ENCODE peak calls at places on chromosome 20, in six cellular contexts. X is dorsolateral prefrontal cortex, N is esophagus muscularis mucosa, P is HFF-Myc, B is hepatocyte, H is cardiac muscle cell. A is an unnamed sample.

GRCh38 chr20:31823360-31824124 is 4.4 kb downstream of the MYLK2 start:
- DNase-seq in X (no peak), N (no peak), P (no peak), B (no peak), H (no peak), A (no peak)

GRCh38 chr20:61778485-61778863 is 287.2 kb downstream of the TAF4 start:
- DNase-seq in X (peak), N (no peak), P (no peak), B (no peak), H (no peak), A (no peak)

GRCh38 chr20:39909447-39909846 is 779.6 kb downstream of the MAFB start:
- DNase-seq in X (peak), N (no peak), P (no peak), B (no peak), H (no peak), A (no peak)

GRCh38 chr20:33697129-33697528 is 10.9 kb upstream of the E2F1 start:
- DNase-seq in X (peak), N (no peak), P (no peak), B (no peak), H (peak), A (no peak)

GRCh38 chr20:62321521-62321948 is 18.7 kb downstream of the ADRM1 start:
- DNase-seq in X (no peak), N (no peak), P (no peak), B (peak), H (no peak), A (no peak)

GRCh38 chr20:14512856-14513255 is 175.4 kb upstream of the FLRT3 start:
- DNase-seq in X (no peak), N (no peak), P (no peak), B (peak), H (no peak), A (no peak)

GRCh38 chr20:23132930-23133559 is 46.9 kb upstream of the CD93 start:
- DNase-seq in X (no peak), N (no peak), P (no peak), B (no peak), H (peak), A (no peak)

GRCh38 chr20:44643596-44644383 is 7.7 kb downstream of the ADA start:
- DNase-seq in X (no peak), N (no peak), P (peak), B (peak), H (peak), A (no peak)

GRCh38 chr20:37383229-37383989 is 37.5 kb downstream of the SRC start:
- DNase-seq in X (no peak), N (no peak), P (no peak), B (peak), H (peak), A (no peak)

GRCh38 chr20:54476336-54476928 is 1.0 kb downstream of the DOK5 start:
- DNase-seq in X (no peak), N (peak), P (no peak), B (no peak), H (no peak), A (no peak)

GRCh38 chr20:50274570-50275430 is 84.2 kb downstream of the CEBPB start:
- DNase-seq in X (peak), N (peak), P (no peak), B (no peak), H (no peak), A (no peak)

GRCh38 chr20:44027686-44028340 is 113.2 kb downstream of the TOX2 start:
- DNase-seq in X (no peak), N (no peak), P (no peak), B (no peak), H (no peak), A (peak)

GRCh38 chr20:45052698-45053440 is 48.1 kb downstream of the KCNS1 start:
- DNase-seq in X (peak), N (no peak), P (peak), B (no peak), H (peak), A (no peak)

GRCh38 chr20:23225407-23226060 is 125.1 kb upstream of the NXT1 start:
- DNase-seq in X (peak), N (peak), P (no peak), B (peak), H (peak), A (no peak)

GRCh38 chr20:4441191-4441590 is 280.5 kb upstream of the PRND start:
- DNase-seq in X (no peak), N (no peak), P (no peak), B (no peak), H (no peak), A (no peak)

GRCh38 chr20:19583532-19584175 is 174.4 kb upstream of the RIN2 start:
- DNase-seq in X (peak), N (no peak), P (no peak), B (peak), H (peak), A (no peak)

GRCh38 chr20:35286899-35287508 is 2.4 kb upstream of the EIF6 start:
- DNase-seq in X (no peak), N (no peak), P (no peak), B (no peak), H (no peak), A (no peak)

GRCh38 chr20:1931830-1932229 is 36.6 kb downstream of the SIRPA start:
- DNase-seq in X (no peak), N (no peak), P (no peak), B (no peak), H (no peak), A (no peak)

GRCh38 chr20:24743641-24744040 is 205.4 kb upstream of the CST7 start:
- DNase-seq in X (no peak), N (no peak), P (no peak), B (no peak), H (no peak), A (peak)

GRCh38 chr20:44849712-44850111 is 35.8 kb upstream of the YWHAB start:
- DNase-seq in X (no peak), N (peak), P (no peak), B (no peak), H (no peak), A (no peak)

GRCh38 chr20:17568045-17568788 is 1.7 kb upstream of the DSTN start:
- DNase-seq in X (no peak), N (no peak), P (no peak), B (peak), H (no peak), A (no peak)

GRCh38 chr20:61117725-61118124 is 134.3 kb upstream of the CDH4 start:
- DNase-seq in X (no peak), N (no peak), P (no peak), B (peak), H (no peak), A (peak)

GRCh38 chr20:50723672-50724071 is 7.7 kb upstream of the PARD6B start:
- DNase-seq in X (no peak), N (no peak), P (no peak), B (no peak), H (no peak), A (no peak)

GRCh38 chr20:39291301-39291700 is 329.2 kb downstream of the DHX35 start:
- DNase-seq in X (no peak), N (no peak), P (no peak), B (no peak), H (no peak), A (no peak)

GRCh38 chr20:34458631-34459030 is 57.6 kb upstream of the DYNLRB1 start:
- DNase-seq in X (no peak), N (no peak), P (peak), B (no peak), H (peak), A (no peak)

GRCh38 chr20:62121776-62122658 is at the start of gene LSM14B:
- DNase-seq in X (peak), N (peak), P (peak), B (peak), H (peak), A (peak)

GRCh38 chr20:52833901-52834300 is 138.3 kb upstream of the TSHZ2 start:
- DNase-seq in X (no peak), N (no peak), P (no peak), B (no peak), H (no peak), A (no peak)

GRCh38 chr20:52840041-52840440 is 132.1 kb upstream of the TSHZ2 start:
- DNase-seq in X (no peak), N (no peak), P (no peak), B (no peak), H (no peak), A (no peak)

DNA sequence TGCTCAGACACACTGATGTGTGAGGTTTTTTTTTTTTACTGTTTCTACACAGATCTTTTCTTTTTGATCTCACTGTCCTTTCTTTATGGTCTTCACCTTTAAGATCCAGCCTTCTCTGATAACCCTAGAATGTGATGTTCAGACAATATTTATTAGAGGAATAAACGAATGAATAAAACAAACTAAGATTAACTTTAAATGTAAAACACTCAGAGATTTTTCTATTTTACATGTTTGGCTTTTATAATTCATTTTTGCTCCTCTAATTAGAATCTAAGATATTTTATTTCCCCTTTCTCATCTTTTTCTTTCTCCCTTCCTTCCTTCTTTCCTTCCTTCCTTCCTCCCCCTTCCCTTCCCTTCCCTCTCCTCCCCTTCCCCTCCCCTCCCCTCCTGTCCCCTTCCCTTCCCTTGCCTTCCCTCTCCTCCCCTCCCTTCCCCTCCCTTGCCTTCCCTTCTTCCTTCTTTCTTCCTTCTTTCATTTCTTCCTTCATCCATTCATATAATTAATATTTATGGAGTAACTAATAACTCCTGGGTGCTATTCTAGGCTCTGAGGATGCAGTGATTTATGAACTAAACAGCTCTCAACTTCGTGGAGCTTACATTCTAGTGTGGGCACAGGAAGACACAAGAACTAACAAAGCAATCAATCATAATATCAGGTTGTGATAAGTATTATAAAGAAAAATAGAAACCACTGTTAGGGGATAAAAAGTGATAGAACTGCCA is 133.5 kb upstream of the TSHZ2 start:
- DNase-seq in X (no peak), N (no peak), P (no peak), B (no peak), H (no peak), A (no peak)
- TF ChIP-seq CTCF in X (no peak), N (no peak), P (no peak), B (no peak), H (no peak), A (no peak)

DNA sequence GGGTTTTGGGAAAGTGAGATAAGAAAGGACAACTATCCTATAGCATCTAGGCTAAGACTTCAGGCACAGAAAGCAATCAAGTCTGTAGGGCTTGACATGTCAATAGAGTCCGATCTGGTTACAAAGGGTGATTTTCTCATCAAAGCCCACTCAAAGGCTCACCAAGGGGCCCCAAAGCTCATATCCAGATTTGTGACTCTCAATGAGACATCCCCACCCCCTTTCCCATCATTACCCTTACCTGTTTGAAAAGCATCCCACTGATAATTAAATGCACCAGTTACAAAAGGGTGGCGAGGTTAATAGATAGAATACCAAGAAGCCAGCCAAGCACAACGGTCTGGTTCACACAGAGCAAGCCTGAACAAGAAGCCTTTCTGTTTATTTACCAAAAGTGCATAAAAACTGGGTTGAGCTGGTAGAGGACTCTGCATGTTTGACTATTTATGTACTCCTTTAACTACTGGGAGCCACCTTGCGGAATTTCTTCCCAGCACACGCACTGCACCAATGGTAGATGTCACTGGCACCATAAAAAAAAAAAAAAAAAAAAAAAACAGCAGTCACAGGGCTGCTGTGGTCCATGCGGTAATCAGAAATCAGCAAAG is 6.1 kb downstream of the JAG1 start:
- DNase-seq in X (no peak), N (no peak), P (no peak), B (no peak), H (no peak), A (no peak)
- TF ChIP-seq CTCF in X (no peak), N (no peak), P (no peak), B (no peak), H (no peak), A (no peak)

GRCh38 chr20:53052380-53052779 is 80.2 kb downstream of the TSHZ2 start:
- DNase-seq in X (no peak), N (peak), P (no peak), B (no peak), H (no peak), A (no peak)
- TF ChIP-seq CTCF in X (no peak), N (no peak), P (no peak), B (no peak), H (no peak), A (no peak)

GRCh38 chr20:407953-408842 is at the start of gene RBCK1:
- DNase-seq in X (peak), N (peak), P (no peak), B (peak), H (peak), A (peak)

GRCh38 chr20:409697-410559 is 1.8 kb downstream of the RBCK1 start:
- DNase-seq in X (no peak), N (no peak), P (no peak), B (no peak), H (no peak), A (no peak)

GRCh38 chr20:406200-407096 is 1.7 kb upstream of the RBCK1 start:
- DNase-seq in X (no peak), N (no peak), P (no peak), B (no peak), H (no peak), A (no peak)

GRCh38 chr20:408843-409696 is 971 bp downstream of the RBCK1 start:
- DNase-seq in X (no peak), N (no peak), P (no peak), B (no peak), H (no peak), A (no peak)

GRCh38 chr20:407097-407952 is 774 bp upstream of the RBCK1 start:
- DNase-seq in X (peak), N (no peak), P (peak), B (peak), H (peak), A (peak)
- TF ChIP-seq CTCF in X (no peak), N (peak), P (peak), B (peak), H (peak), A (peak)

GRCh38 chr20:11178946-11179654 is 505.3 kb upstream of the JAG1 start:
- DNase-seq in X (no peak), N (no peak), P (peak), B (no peak), H (peak), A (no peak)
- TF ChIP-seq CTCF in X (no peak), N (no peak), P (no peak), B (no peak), H (no peak), A (no peak)

DNA sequence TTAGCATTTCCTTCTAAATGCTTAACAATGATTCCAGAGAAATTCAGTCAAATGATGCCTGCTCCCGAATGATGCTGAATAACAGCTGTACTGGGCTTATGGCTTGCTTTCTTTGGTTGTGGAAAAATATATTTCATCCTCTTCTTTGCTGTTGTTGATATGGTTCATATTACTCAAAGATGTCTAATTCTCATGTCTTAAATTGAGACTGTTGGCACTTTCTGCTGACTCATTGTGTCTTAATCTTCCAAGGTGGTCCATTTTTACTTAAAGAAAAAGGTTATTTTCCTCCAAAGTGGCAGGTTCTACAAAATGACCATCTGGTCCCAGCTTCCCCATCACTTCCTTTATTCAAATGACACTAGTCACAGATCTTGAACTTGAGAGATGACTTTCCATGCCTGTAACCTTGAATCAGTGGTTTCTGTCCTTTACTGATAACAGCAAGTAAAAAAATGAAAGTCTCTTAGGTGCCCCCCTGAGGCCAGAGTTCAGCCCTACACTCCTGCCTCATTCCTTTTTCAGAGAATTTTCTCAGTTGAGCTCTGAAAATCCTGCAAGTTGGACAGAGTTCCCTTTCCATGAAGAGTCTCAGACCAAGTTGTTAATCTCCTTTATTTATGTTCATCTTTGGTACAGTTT is 6.9 kb downstream of the SNAP25 start:
- DNase-seq in X (no peak), N (no peak), P (no peak), B (peak), H (peak), A (no peak)
- TF ChIP-seq CTCF in X (peak), N (no peak), P (peak), B (peak), H (peak), A (no peak)

A was measured in osteocyte.